ENCODE peak calls at places on chromosomes 7 and 10, in eight cellular contexts. D is stimulated activated CD4-positive, alpha-beta T cell treated with anti-CD3 and anti-CD28 coated beads, Interleukin-1b, Interleukin-23, amount 100 ng/mL, for 4 hours; F is osteocyte; V is GM06990; U is RPMI8226; K is hypothalamus; Y is T-helper 1 cell; S is head of caudate nucleus. H is an unnamed sample.

GRCh38 chr10:16497911-16498310 is 23.8 kb downstream of the C1QL3 start:
- DNase-seq in U (no peak), D (no peak), K (no peak), F (no peak), Y (no peak), V (no peak), S (no peak), H (no peak)

GRCh38 chr7:117970806-117971205 is 97.6 kb upstream of the CTTNBP2 start:
- DNase-seq in D (no peak), U (no peak), K (no peak), Y (no peak), S (no peak), F (no peak), V (no peak), H (peak)

GRCh38 chr10:71713135-71714040 is 6.2 kb downstream of the C10orf105 start:
- DNase-seq in S (peak), F (no peak), U (no peak), K (peak), Y (peak), D (no peak), V (no peak), H (no peak)

GRCh38 chr7:1919539-1920265 is 249.6 kb downstream of the ELFN1 start:
- DNase-seq in F (no peak), U (peak), S (peak), V (no peak), Y (no peak), K (peak), D (no peak), H (no peak)

GRCh38 chr10:35446439-35446838 is 110.1 kb downstream of the CCNY start:
- DNase-seq in D (no peak), S (no peak), V (no peak), K (no peak), F (no peak), U (no peak), Y (no peak), H (no peak)

GRCh38 chr10:97401455-97401919 is 347 bp upstream of the RRP12 start:
- DNase-seq in K (no peak), S (no peak), U (no peak), F (no peak), Y (no peak), D (no peak), V (no peak), H (no peak)

GRCh38 chr7:106599343-106599698 is 61.6 kb downstream of the CCDC71L start:
- DNase-seq in U (no peak), Y (no peak), K (no peak), D (no peak), V (no peak), S (no peak), F (no peak), H (no peak)

GRCh38 chr10:32103721-32104120 is 47.5 kb upstream of the KIF5B start:
- DNase-seq in S (no peak), K (no peak), V (no peak), Y (no peak), U (no peak), F (no peak), D (no peak), H (peak)

GRCh38 chr10:64036996-64037666 is 515.9 kb downstream of the REEP3 start:
- DNase-seq in S (peak), K (no peak), V (no peak), F (no peak), D (no peak), Y (no peak), U (no peak), H (no peak)

GRCh38 chr10:106609466-106609865 is 555.0 kb downstream of the SORCS1 start:
- DNase-seq in V (no peak), K (no peak), S (no peak), U (no peak), D (no peak), Y (no peak), F (no peak), H (peak)

GRCh38 chr7:143362126-143362961 is at the start of gene FAM131B:
- DNase-seq in D (no peak), V (no peak), Y (peak), K (no peak), S (peak), F (no peak), U (no peak), H (peak)

GRCh38 chr7:135661311-135662122 is 797 bp upstream of the STMP1 start:
- DNase-seq in F (no peak), Y (no peak), U (no peak), K (no peak), V (no peak), D (no peak), S (no peak), H (no peak)

GRCh38 chr7:44434201-44434600 is 56.3 kb downstream of the NUDCD3 start:
- DNase-seq in Y (no peak), K (no peak), D (no peak), F (no peak), V (no peak), S (no peak), U (no peak), H (no peak)

GRCh38 chr10:5014936-5015335 is 11.3 kb upstream of the AKR1C2 start:
- DNase-seq in Y (no peak), S (no peak), V (no peak), D (no peak), U (peak), F (no peak), K (no peak), H (peak)

GRCh38 chr10:116278832-116279231 is 5.8 kb upstream of the GFRA1 start:
- DNase-seq in U (no peak), D (no peak), K (no peak), F (no peak), S (no peak), V (no peak), Y (no peak), H (no peak)

GRCh38 chr10:119368991-119369869 is 161.9 kb downstream of the GRK5 start:
- DNase-seq in F (no peak), U (peak), S (no peak), D (no peak), V (peak), K (no peak), Y (no peak), H (no peak)

GRCh38 chr7:6375346-6376101 is 72.2 kb downstream of the DAGLB start:
- DNase-seq in U (peak), D (no peak), F (no peak), K (no peak), Y (no peak), V (no peak), S (no peak), H (peak)

GRCh38 chr10:12042409-12042796 is 206 bp downstream of the UPF2 start:
- DNase-seq in V (no peak), S (peak), K (peak), U (peak), F (peak), Y (peak), D (peak), H (peak)

GRCh38 chr7:1987591-1988532 is 244.9 kb downstream of the MAD1L1 start:
- DNase-seq in D (no peak), F (no peak), K (no peak), V (no peak), Y (no peak), U (no peak), S (no peak), H (no peak)

GRCh38 chr10:15116225-15116624 is 19.1 kb downstream of the RPP38 start:
- DNase-seq in V (no peak), U (no peak), D (no peak), S (no peak), K (no peak), F (no peak), Y (no peak), H (no peak)

GRCh38 chr7:92415225-92415624 is 32.1 kb upstream of the GATAD1 start:
- DNase-seq in Y (no peak), V (no peak), D (no peak), K (no peak), U (no peak), F (no peak), S (no peak), H (no peak)

GRCh38 chr7:40749877-40750276 is 615.1 kb downstream of the SUGCT start:
- DNase-seq in S (no peak), Y (no peak), F (no peak), D (no peak), U (no peak), V (no peak), K (no peak), H (no peak)

GRCh38 chr7:106486331-106486730 is 174.6 kb downstream of the CCDC71L start:
- DNase-seq in Y (no peak), S (no peak), V (no peak), K (no peak), F (no peak), U (no peak), D (no peak), H (no peak)

GRCh38 chr10:36053271-36053670 is 411.2 kb upstream of the FZD8 start:
- DNase-seq in S (no peak), V (no peak), D (no peak), K (no peak), F (no peak), Y (no peak), U (no peak), H (no peak)

GRCh38 chr7:2006921-2007381 is 225.8 kb downstream of the MAD1L1 start:
- DNase-seq in K (no peak), Y (no peak), F (no peak), D (no peak), U (no peak), V (no peak), S (no peak), H (no peak)

GRCh38 chr7:131927770-131928169 is 371.3 kb upstream of the PODXL start:
- DNase-seq in S (no peak), F (no peak), V (no peak), Y (no peak), D (no peak), K (no peak), U (no peak), H (no peak)

GRCh38 chr10:117536862-117537435 is 5.6 kb upstream of the EMX2 start:
- DNase-seq in V (no peak), S (no peak), U (no peak), F (no peak), K (no peak), Y (no peak), D (no peak), H (no peak)

GRCh38 chr10:96972264-96972663 is 140.2 kb downstream of the LCOR start:
- DNase-seq in Y (no peak), D (no peak), U (no peak), F (no peak), S (no peak), K (no peak), V (no peak), H (peak)

GRCh38 chr7:100516135-100516812 is 22.7 kb upstream of the AGFG2 start:
- DNase-seq in V (peak), K (no peak), F (no peak), Y (peak), U (peak), S (no peak), D (no peak), H (peak)

GRCh38 chr10:71237843-71238623 is 25.7 kb downstream of the UNC5B start:
- DNase-seq in K (no peak), U (no peak), Y (no peak), V (no peak), F (no peak), D (no peak), S (no peak), H (no peak)

GRCh38 chr10:34477229-34477628 is 337.9 kb downstream of the PARD3 start:
- DNase-seq in U (no peak), F (no peak), V (no peak), K (no peak), Y (no peak), S (no peak), D (no peak), H (no peak)

GRCh38 chr10:83346216-83346910 is 792.9 kb upstream of the GHITM start:
- DNase-seq in U (no peak), F (no peak), S (no peak), Y (no peak), K (no peak), V (no peak), D (no peak), H (no peak)

GRCh38 chr7:38673795-38674194 is 42.6 kb upstream of the AMPH start:
- DNase-seq in Y (no peak), K (no peak), S (no peak), F (no peak), V (no peak), U (no peak), D (no peak), H (no peak)

GRCh38 chr10:44242091-44242490 is 142.8 kb downstream of the CXCL12 start:
- DNase-seq in F (no peak), S (no peak), U (no peak), V (no peak), D (no peak), K (no peak), Y (no peak), H (no peak)

GRCh38 chr10:119022846-119023552 is 6.5 kb upstream of the NANOS1 start:
- DNase-seq in D (no peak), S (no peak), K (no peak), Y (no peak), F (peak), V (no peak), U (no peak), H (no peak)

GRCh38 chr10:132514841-132515521 is 22.6 kb upstream of the INPP5A start:
- DNase-seq in Y (no peak), V (no peak), D (no peak), U (no peak), S (no peak), K (no peak), F (no peak), H (no peak)

H was measured in A673.